ENCODE peak calls at places on chromosomes 1 and 21, in five cellular contexts. O is HuH-7.5; W is GM12891; J is stimulated activated CD4-positive, alpha-beta T cell treated with anti-CD3 and anti-CD28 coated beads, TNF-alpha, amount 100 ng/mL, for 1 hour; A is stimulated activated naive CD8-positive, alpha-beta T cell treated with anti-CD3 and anti-CD28 coated beads, Interleukin-15, Interleukin-2, amounts not matched to agents 100 U/mL and 50 U/mL, for 24 hours. L is an unnamed sample.
A peak's percentile ranks its signal among the peaks of the same experiment; 100 is the strongest.

GRCh38 chr1:229539868-229540506 is 18.5 kb downstream of the ABCB10 start:
- DNase-seq in O (no peak), W (no peak), J (no peak), A (no peak), L (no peak)

GRCh38 chr1:45275054-45275453 is 51.6 kb upstream of the HPDL start:
- DNase-seq in O (no peak), W (no peak), J (no peak), A (no peak), L (no peak)

GRCh38 chr1:89701746-89702241 is 68.9 kb downstream of the LRRC8C start:
- DNase-seq in O (no peak), W (no peak), J (no peak), A (peak; percentile 73), L (no peak)

GRCh38 chr1:37485902-37486679 is 11.7 kb downstream of the ZC3H12A start:
- DNase-seq in O (no peak), W (no peak), J (no peak), A (no peak), L (no peak)

GRCh38 chr1:8118031-8118451 is 91.9 kb upstream of the ERRFI1 start:
- DNase-seq in O (no peak), W (no peak), J (no peak), A (no peak), L (peak; percentile 35)

GRCh38 chr21:36132691-36133090 is 2.2 kb upstream of the CBR3 start:
- DNase-seq in O (no peak), W (no peak), J (no peak), A (no peak), L (no peak)

GRCh38 chr1:154998818-154999650 is 3.6 kb upstream of the ZBTB7B start:
- DNase-seq in O (peak; percentile 89), W (peak; percentile 76), J (peak; percentile 63), A (peak; percentile 87), L (peak; percentile 86)

GRCh38 chr21:33021667-33022066 is 4.1 kb upstream of the OLIG2 start:
- DNase-seq in O (no peak), W (no peak), J (no peak), A (no peak), L (no peak)

GRCh38 chr1:51463561-51463960 is 55.5 kb downstream of the EPS15 start:
- DNase-seq in O (no peak), W (no peak), J (no peak), A (no peak), L (no peak)

GRCh38 chr1:84598846-84599741 is 24.9 kb upstream of the CTBS start:
- DNase-seq in O (no peak), W (no peak), J (no peak), A (no peak), L (no peak)

GRCh38 chr21:17387030-17387617 is 125.7 kb upstream of the CXADR start:
- DNase-seq in O (peak; percentile 6), W (peak; percentile 22), J (no peak), A (peak; percentile 42), L (peak; percentile 72)

GRCh38 chr1:151728151-151728711 is 6.9 kb downstream of the RIIAD1 start:
- DNase-seq in O (no peak), W (no peak), J (no peak), A (no peak), L (no peak)

GRCh38 chr21:42650441-42651421 is 2.7 kb upstream of the PDE9A start:
- DNase-seq in O (no peak), W (no peak), J (no peak), A (no peak), L (no peak)

GRCh38 chr1:147579532-147580199 is 38.4 kb downstream of the BCL9 start:
- DNase-seq in O (peak; percentile 29), W (no peak), J (no peak), A (no peak), L (peak; percentile 84)

GRCh38 chr1:85342177-85342576 is 65.7 kb upstream of the BCL10 start:
- DNase-seq in O (no peak), W (no peak), J (no peak), A (no peak), L (no peak)

GRCh38 chr1:148379170-148379500 is 104.0 kb downstream of the PPIAL4G start:
- DNase-seq in O (no peak), W (no peak), J (no peak), A (no peak), L (no peak)

GRCh38 chr21:46475296-46475695 is 16.6 kb downstream of the DIP2A start:
- DNase-seq in O (no peak), W (no peak), J (no peak), A (no peak), L (no peak)

GRCh38 chr1:24201941-24202440 is 14.9 kb upstream of the IFNLR1 start:
- DNase-seq in O (peak; percentile 63), W (no peak), J (peak; percentile 43), A (peak; percentile 71), L (peak; percentile 70)

GRCh38 chr1:27403065-27403726 is 10.8 kb downstream of the GPR3 start:
- DNase-seq in O (no peak), W (peak; percentile 68), J (no peak), A (peak; percentile 57), L (no peak)

L was measured in Caco-2.